ENCODE peak calls at places on chromosome 11, in four cellular contexts. T is left ventricle myocardium inferior, F is K562, Y is colonic mucosa. Q is an unnamed sample. For H3K4me1, the result is how much of the 10 kb centered on the place peaks cover.

GRCh38 chr11:27963370-27963769 is 144.6 kb downstream of the KIF18A start:
- DNase-seq in Y (no peak), T (no peak), F (no peak), Q (no peak)

GRCh38 chr11:59197990-59198389 is 14.7 kb downstream of the MPEG1 start:
- DNase-seq in T (peak), F (no peak), Y (no peak), Q (no peak)

GRCh38 chr11:37104380-37104779 is 506.3 kb upstream of the RAG2 start:
- DNase-seq in T (no peak), F (no peak), Y (no peak), Q (no peak)

GRCh38 chr11:119433369-119433749 is 10.4 kb upstream of the THY1 start:
- DNase-seq in F (no peak), T (no peak), Y (no peak), Q (no peak)

GRCh38 chr11:118615282-118615979 is 8.0 kb downstream of the PHLDB1 start:
- DNase-seq in T (no peak), F (no peak), Y (no peak), Q (no peak)

GRCh38 chr11:76025068-76025467 is 181.2 kb downstream of the WNT11 start:
- DNase-seq in Y (no peak), T (no peak), F (no peak), Q (no peak)

GRCh38 chr11:62909107-62909894 is 11.9 kb downstream of the CHRM1 start:
- DNase-seq in Y (peak), T (peak), F (peak), Q (no peak)

GRCh38 chr11:119683783-119684182 is 45.2 kb downstream of the NECTIN1 start:
- DNase-seq in T (no peak), Y (no peak), F (no peak), Q (no peak)

GRCh38 chr11:80638296-80638695 is 1197.5 kb upstream of the TENM4 start:
- DNase-seq in Y (no peak), T (no peak), F (no peak), Q (no peak)

GRCh38 chr11:122367809-122368231 is 251.8 kb upstream of the BLID start:
- DNase-seq in T (no peak), Y (no peak), F (no peak), Q (no peak)

GRCh38 chr11:550021-550745 is 10.4 kb downstream of the LMNTD2 start:
- DNase-seq in T (no peak), Y (no peak), F (no peak), Q (no peak)

GRCh38 chr11:35593143-35593542 is 25.1 kb upstream of the FJX1 start:
- DNase-seq in F (no peak), Y (no peak), T (no peak), Q (no peak)

GRCh38 chr11:59380263-59381059 is 21.8 kb downstream of the OR5AN1 start:
- DNase-seq in Y (no peak), T (no peak), F (no peak), Q (no peak)

GRCh38 chr11:64649304-64649703 is 58.3 kb downstream of the SLC22A12 start:
- DNase-seq in T (no peak), F (peak), Y (no peak), Q (no peak)

GRCh38 chr11:3642071-3642951 is 519 bp upstream of the ART5 start:
- DNase-seq in Y (peak), T (peak), F (peak), Q (peak)

GRCh38 chr11:8087756-8088155 is 6.7 kb downstream of the TUB start:
- DNase-seq in F (no peak), Y (no peak), T (no peak), Q (no peak)

GRCh38 chr11:132858203-132858602 is 674.1 kb downstream of the OPCML start:
- DNase-seq in Y (no peak), T (no peak), F (no peak), Q (no peak)

GRCh38 chr11:110896358-110896757 is 184.1 kb upstream of the ARHGAP20 start:
- DNase-seq in F (no peak), Y (no peak), T (no peak), Q (no peak)

GRCh38 chr11:130209128-130209932 is 49.7 kb downstream of the ST14 start:
- DNase-seq in T (no peak), Y (peak), F (no peak), Q (no peak)

GRCh38 chr11:30553521-30554110 is 32.5 kb downstream of the MPPED2 start:
- DNase-seq in F (no peak), Y (no peak), T (no peak), Q (no peak)

GRCh38 chr11:134126197-134126822 is 57.4 kb downstream of the JAM3 start:
- DNase-seq in F (no peak), Y (no peak), T (no peak), Q (no peak)

GRCh38 chr11:57568330-57568766 is 876 bp upstream of the UBE2L6 start:
- DNase-seq in T (no peak), F (no peak), Y (peak), Q (peak)

GRCh38 chr11:69912161-69912910 is 93.1 kb upstream of the FGF3 start:
- DNase-seq in Y (no peak), F (no peak), T (peak), Q (no peak)

GRCh38 chr11:69253028-69253427 is 40.9 kb upstream of the MYEOV start:
- DNase-seq in Y (no peak), F (no peak), T (no peak), Q (no peak)

GRCh38 chr11:48028909-48029685 is 48.7 kb downstream of the PTPRJ start:
- DNase-seq in F (no peak), Y (no peak), T (no peak), Q (peak)

GRCh38 chr11:45026835-45027234 is 76.2 kb upstream of the TP53I11 start:
- DNase-seq in T (no peak), F (no peak), Y (no peak), Q (no peak)

GRCh38 chr11:6219359-6219758 is 14.0 kb downstream of the C11orf42 start:
- DNase-seq in T (no peak), F (no peak), Y (peak), Q (no peak)

GRCh38 chr11:3161309-3161708 is 3.8 kb downstream of the OSBPL5 start:
- DNase-seq in Y (no peak), F (no peak), T (peak), Q (no peak)

GRCh38 chr11:102599642-102600261 is 25.4 kb downstream of the MMP20 start:
- DNase-seq in F (no peak), T (no peak), Y (no peak), Q (no peak)
- H3K27ac ChIP-seq in F (no peak), T (no peak), Y (peak), Q (no peak)

GRCh38 chr11:66612458-66612857 is 4.0 kb upstream of the RBM14 start:
- DNase-seq in T (no peak), Y (no peak), F (no peak), Q (no peak)

GRCh38 chr11:66617148-66617814 is 851 bp downstream of the RBM14 start:
- DNase-seq in T (peak), Y (no peak), F (no peak), Q (peak)

GRCh38 chr11:66614073-66614472 is 2.4 kb upstream of the RBM14 start:
- DNase-seq in T (no peak), Y (no peak), F (no peak), Q (no peak)

GRCh38 chr11:66619080-66619554 is 2.7 kb downstream of the RBM14 start:
- DNase-seq in T (no peak), F (no peak), Y (no peak), Q (peak)

GRCh38 chr11:66616379-66617147 is at the start of gene RBM14:
- DNase-seq in T (peak), Y (peak), F (peak), Q (peak)
- H3K4me1 ChIP-seq in T (half or more), Y (under half), F (under half), Q (under half)

GRCh38 chr11:114178656-114179055 is 117.5 kb upstream of the NNMT start:
- DNase-seq in F (no peak), Y (no peak), T (no peak), Q (no peak)
- H3K27ac ChIP-seq in F (no peak), Y (peak), T (peak), Q (no peak)

GRCh38 chr11:124900464-124900863 is 2.8 kb upstream of the ROBO4 start:
- DNase-seq in T (no peak), Y (no peak), F (no peak), Q (no peak)
- H3K4me1 ChIP-seq in T (half or more), Y (under half), F (under half), Q (under half)

DNA sequence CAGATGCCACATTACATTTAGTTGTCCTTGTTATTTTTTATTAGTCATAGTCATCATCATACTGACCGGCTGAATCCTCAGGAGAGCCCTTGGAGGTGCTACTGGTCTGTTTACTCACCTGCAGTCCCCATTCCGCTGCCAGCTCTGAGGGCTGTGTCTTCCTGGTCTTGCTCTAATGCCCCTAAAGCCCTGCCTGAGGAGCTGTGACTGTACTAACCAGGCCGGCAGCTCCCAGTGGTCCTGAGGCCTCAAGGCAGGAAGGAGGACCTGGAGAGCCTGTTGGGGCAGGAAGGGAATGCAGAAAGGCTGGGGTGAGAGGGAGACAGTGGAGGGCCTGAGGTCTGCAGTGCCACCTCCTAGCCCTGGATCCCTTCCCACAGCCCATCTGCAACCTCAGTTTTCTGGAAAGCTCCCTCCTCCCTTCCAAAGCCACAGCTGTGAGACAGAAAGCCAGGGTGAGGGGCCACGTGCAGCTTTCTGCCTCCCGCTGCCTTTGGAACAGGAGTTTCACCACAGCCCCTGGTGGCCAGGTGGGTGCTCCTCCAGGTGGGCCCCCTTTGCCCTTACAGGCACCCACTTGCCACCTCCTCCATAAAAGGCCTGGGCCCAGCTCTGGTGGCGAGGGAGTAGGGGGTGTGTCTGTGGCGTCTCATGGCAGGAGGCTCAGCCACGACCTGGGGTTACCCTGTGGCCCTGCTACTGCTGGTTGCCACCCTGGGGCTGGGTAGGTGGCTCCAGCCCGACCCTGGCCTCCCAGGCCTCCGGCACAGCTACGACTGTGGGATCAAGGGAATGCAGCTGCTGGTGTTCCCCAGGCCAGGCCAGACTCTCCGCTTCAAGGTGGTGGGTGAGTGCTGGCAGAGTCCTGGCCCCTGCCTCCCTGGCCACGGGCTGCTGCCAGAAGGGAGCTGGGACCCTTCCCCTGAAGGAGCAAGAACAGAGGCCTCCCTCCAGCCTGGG is at the start of gene ZP1:
- DNase-seq in Y (no peak), F (no peak), T (no peak), Q (no peak)
- H3K27ac ChIP-seq in Y (no peak), F (no peak), T (no peak), Q (no peak)

DNA sequence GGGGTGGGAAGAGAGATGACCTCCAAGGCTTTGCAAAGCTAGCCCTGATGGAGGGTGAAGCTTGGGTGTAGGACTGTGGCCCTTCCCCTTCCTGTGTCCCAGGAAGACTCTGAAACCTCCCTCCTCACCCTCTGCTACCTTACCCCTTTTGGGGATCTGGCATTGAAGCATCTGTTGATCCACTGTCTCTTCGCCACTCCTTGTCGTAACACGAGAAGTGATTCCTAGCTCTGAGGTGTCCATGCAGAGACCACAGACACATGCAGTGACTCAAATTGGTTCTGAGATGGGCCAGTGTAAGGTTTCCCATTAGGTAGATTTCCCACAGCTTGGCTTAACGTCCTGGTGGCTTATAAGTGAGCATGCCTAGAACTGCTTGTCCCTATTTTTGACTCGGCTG is 101.4 kb downstream of the ZBTB16 start:
- DNase-seq in T (no peak), F (no peak), Y (no peak), Q (no peak)
- H3K4me1 ChIP-seq in T (half or more), F (under half), Y (under half), Q (half or more)

GRCh38 chr11:17428930-17429329 is 40.5 kb upstream of the KCNJ11 start:
- DNase-seq in Y (no peak), T (no peak), F (no peak), Q (no peak)
- H3K27ac ChIP-seq in Y (no peak), T (no peak), F (no peak), Q (no peak)

DNA sequence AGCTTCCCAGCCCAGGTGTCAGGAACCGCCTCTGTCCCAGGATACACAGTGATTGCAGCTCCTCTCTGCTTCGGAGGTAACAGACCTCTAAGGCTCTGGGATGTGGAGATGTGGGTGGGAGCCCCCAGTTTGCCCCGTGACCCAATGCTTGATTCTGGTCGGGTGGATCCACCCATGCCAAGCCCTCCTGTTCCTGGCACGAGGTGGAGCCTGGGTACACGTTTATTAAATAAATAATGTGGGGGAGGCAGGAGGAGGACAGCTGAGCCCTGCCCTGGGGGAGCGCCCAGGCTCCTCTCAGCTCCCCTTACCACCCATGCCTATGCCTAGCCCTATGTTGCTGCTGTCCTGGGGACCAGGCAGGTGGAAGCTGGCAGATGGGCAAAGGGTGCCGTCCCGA is 16.0 kb downstream of the ARHGEF17 start:
- DNase-seq in Y (no peak), T (no peak), F (no peak), Q (no peak)
- H3K4me1 ChIP-seq in Y (under half), T (half or more), F (under half), Q (under half)

DNA sequence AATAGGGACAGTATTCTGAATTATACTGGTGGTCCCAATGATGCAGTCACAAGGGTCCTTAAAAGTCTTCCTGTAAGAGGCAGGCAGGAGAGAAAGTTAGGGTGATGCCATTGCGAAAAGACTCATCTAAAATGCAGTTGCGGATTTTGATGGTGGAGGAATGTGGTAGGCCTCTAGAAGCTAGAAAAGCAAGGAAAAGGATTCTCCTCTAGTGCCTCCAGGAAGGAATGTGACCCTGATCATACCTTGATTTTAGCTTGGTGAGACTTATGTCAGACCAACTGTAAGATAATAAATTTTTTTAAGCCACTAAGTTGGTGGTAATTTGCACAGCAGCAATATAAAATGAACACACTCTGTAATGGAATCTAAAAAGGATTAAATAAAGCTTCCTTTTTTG is 33.8 kb downstream of the CHORDC1 start:
- DNase-seq in Y (no peak), T (no peak), F (no peak), Q (no peak)
- H3K27ac ChIP-seq in Y (no peak), T (no peak), F (no peak), Q (no peak)

DNA sequence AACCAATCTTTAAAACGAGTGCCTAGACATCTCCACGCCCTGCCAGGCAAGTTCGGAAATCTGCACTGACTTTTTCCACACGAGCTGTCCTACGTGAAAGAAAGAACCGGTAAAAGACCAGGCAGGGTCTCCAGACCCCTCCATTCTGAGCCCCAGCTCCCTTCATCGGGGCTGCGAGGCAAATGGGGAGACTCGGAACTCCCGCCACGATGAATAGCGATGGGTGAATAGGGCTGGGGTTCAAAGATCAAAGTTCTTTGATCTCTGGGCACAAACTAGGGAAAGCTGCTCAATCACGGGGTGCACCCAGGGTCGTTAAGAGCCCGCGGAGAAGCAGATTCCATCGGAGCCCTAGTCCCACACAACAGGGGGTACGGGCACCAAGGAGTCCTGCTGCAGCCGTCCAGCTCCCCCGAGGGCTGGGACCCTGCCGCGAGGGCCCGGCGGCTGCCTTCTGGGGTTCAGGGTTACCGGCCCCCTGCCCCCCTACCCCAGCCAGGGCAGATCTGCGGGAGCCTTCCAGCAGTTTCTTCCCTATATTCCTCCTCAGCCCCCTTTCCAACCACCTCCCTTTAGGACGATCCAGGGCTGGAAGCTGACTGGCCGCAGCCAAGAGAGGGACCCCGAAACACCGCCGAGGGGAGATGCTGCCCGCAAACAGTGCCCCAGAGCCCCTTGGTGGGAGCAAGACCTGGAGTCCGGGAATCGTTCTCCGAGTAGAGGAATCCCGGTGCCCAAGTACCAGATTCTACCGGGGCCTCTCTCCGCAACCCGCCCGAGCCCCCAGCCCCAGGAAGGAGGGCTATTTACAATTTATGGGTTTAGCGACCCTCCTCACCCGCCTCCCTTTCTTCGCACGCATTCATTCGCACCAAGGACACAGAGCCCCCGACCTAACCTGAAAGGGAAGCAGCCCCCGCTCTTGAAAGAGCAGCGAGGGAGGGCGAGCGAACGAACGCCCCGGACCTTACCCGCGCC is 952 bp downstream of the LRP4 start:
- DNase-seq in Y (peak), T (no peak), F (no peak), Q (no peak)
- H3K4me1 ChIP-seq in Y (under half), T (half or more), F (under half), Q (under half)